ENCODE peak calls at places on chromosomes 12 and 14, in ten cellular contexts. J is progenitor cell of endocrine pancreas, A is tibial nerve, D is A673, Q is endodermal cell, X is GM13976, S is PC-9, E is SK-N-SH, L is breast epithelium, G is WTC11. H is an unnamed sample.

GRCh38 chr14:52012635-52013034 is 23.3 kb downstream of the RTRAF start:
- DNase-seq in G (no peak), Q (no peak), X (no peak), L (no peak), D (no peak), S (no peak), J (no peak), A (no peak), E (no peak), H (no peak)

GRCh38 chr12:97283297-97283696 is 179.3 kb upstream of the RMST start:
- DNase-seq in J (no peak), E (peak), S (no peak), Q (peak), A (no peak), G (peak), L (no peak), D (peak), X (no peak), H (no peak)

GRCh38 chr14:23386999-23387398 is 10.2 kb downstream of the CMTM5 start:
- DNase-seq in S (no peak), Q (no peak), E (no peak), A (no peak), G (no peak), D (no peak), J (no peak), X (no peak), L (no peak), H (no peak)

GRCh38 chr14:69432364-69432763 is 33.9 kb downstream of the SLC39A9 start:
- DNase-seq in A (no peak), S (no peak), E (no peak), G (no peak), J (no peak), Q (no peak), L (no peak), D (no peak), X (no peak), H (no peak)

GRCh38 chr12:117980621-117981020 is 11.8 kb upstream of the KSR2 start:
- DNase-seq in A (no peak), Q (no peak), D (peak), L (no peak), J (no peak), E (no peak), S (no peak), G (no peak), X (no peak), H (no peak)

GRCh38 chr12:62860501-62861156 is 74.3 kb downstream of the PPM1H start:
- DNase-seq in E (no peak), S (no peak), G (no peak), D (no peak), L (no peak), A (no peak), Q (no peak), X (no peak), J (no peak), H (no peak)

GRCh38 chr14:52350445-52350844 is 36.3 kb downstream of the PTGER2 start:
- DNase-seq in A (no peak), S (no peak), D (no peak), G (no peak), L (no peak), X (no peak), E (no peak), J (no peak), Q (no peak), H (no peak)

GRCh38 chr12:58314610-58315009 is 373.2 kb downstream of the ATP23 start:
- DNase-seq in A (no peak), G (no peak), X (no peak), L (no peak), E (no peak), J (no peak), Q (no peak), S (no peak), D (no peak), H (no peak)

GRCh38 chr12:21296751-21297406 is 37.8 kb downstream of the SLCO1A2 start:
- DNase-seq in A (no peak), L (no peak), E (peak), D (peak), Q (no peak), S (no peak), J (no peak), X (peak), G (no peak), H (peak)

GRCh38 chr14:105088812-105089745 is 23.8 kb upstream of the GPR132 start:
- DNase-seq in Q (no peak), X (peak), G (no peak), J (no peak), A (no peak), E (no peak), D (no peak), S (no peak), L (peak), H (no peak)

GRCh38 chr14:32430326-32430725 is 101.2 kb downstream of the AKAP6 start:
- DNase-seq in E (no peak), X (no peak), Q (no peak), L (no peak), G (no peak), A (no peak), J (no peak), D (no peak), S (no peak), H (no peak)

GRCh38 chr12:65163755-65164154 is 5.6 kb upstream of the LEMD3 start:
- DNase-seq in A (no peak), S (no peak), D (no peak), E (no peak), G (no peak), X (peak), Q (no peak), L (no peak), J (no peak), H (no peak)

GRCh38 chr12:2737656-2738241 is 57.0 kb upstream of the FKBP4 start:
- DNase-seq in G (no peak), L (no peak), D (no peak), J (no peak), A (no peak), S (no peak), Q (no peak), X (no peak), E (no peak), H (no peak)

GRCh38 chr12:132482771-132483170 is 7.2 kb upstream of the FBRSL1 start:
- DNase-seq in Q (no peak), D (no peak), G (no peak), J (no peak), L (no peak), S (no peak), X (no peak), E (no peak), A (no peak), H (no peak)

GRCh38 chr12:132329036-132329738 is at the start of gene GALNT9:
- DNase-seq in G (peak), X (no peak), J (peak), D (peak), E (no peak), S (no peak), A (no peak), Q (peak), L (no peak), H (no peak)

GRCh38 chr14:104889374-104889755 is 24.3 kb downstream of the CEP170B start:
- DNase-seq in X (no peak), J (no peak), E (no peak), S (no peak), L (peak), D (no peak), G (no peak), Q (peak), A (no peak), H (no peak)

GRCh38 chr14:73227812-73228781 is 9.2 kb upstream of the PAPLN start:
- DNase-seq in Q (no peak), J (no peak), X (no peak), E (peak), L (no peak), G (peak), A (no peak), D (peak), S (peak), H (no peak)

GRCh38 chr12:108190529-108190928 is 61.4 kb downstream of the WSCD2 start:
- DNase-seq in D (no peak), E (no peak), G (no peak), S (no peak), A (no peak), X (no peak), Q (no peak), J (no peak), L (no peak), H (no peak)

GRCh38 chr14:33799705-33800269 is 151.1 kb downstream of the EGLN3 start:
- DNase-seq in D (no peak), A (no peak), E (no peak), J (no peak), S (no peak), Q (no peak), G (peak), X (no peak), L (no peak), H (no peak)

GRCh38 chr12:68636268-68636667 is 25.6 kb downstream of the RAP1B start:
- DNase-seq in G (no peak), J (no peak), Q (no peak), A (no peak), D (no peak), L (no peak), E (no peak), S (peak), X (no peak), H (no peak)

GRCh38 chr14:63480599-63480998 is 62.6 kb downstream of the PPP2R5E start:
- DNase-seq in X (no peak), L (no peak), A (no peak), S (no peak), E (no peak), G (no peak), J (no peak), D (no peak), Q (no peak), H (no peak)

GRCh38 chr12:49789992-49790391 is 38.2 kb downstream of the NCKAP5L start:
- DNase-seq in L (no peak), J (no peak), A (no peak), S (no peak), X (no peak), D (no peak), E (no peak), Q (peak), G (peak), H (no peak)

GRCh38 chr12:71183018-71183417 is 25.2 kb upstream of the TSPAN8 start:
- DNase-seq in L (no peak), Q (no peak), G (no peak), J (no peak), S (peak), X (no peak), E (no peak), D (no peak), A (no peak), H (no peak)

GRCh38 chr14:32472512-32473472 is 143.7 kb downstream of the AKAP6 start:
- DNase-seq in X (no peak), G (no peak), E (no peak), A (no peak), J (no peak), Q (peak), L (no peak), D (peak), S (peak), H (no peak)

GRCh38 chr14:61233436-61233956 is 47.6 kb downstream of the TMEM30B start:
- DNase-seq in X (no peak), D (peak), Q (no peak), J (no peak), L (no peak), E (no peak), S (no peak), A (no peak), G (no peak), H (no peak)

GRCh38 chr12:11621797-11622423 is 27.6 kb upstream of the ETV6 start:
- DNase-seq in D (peak), J (no peak), Q (peak), S (no peak), X (no peak), G (no peak), E (no peak), A (no peak), L (no peak), H (no peak)

GRCh38 chr12:46560874-46561273 is 188.3 kb upstream of the SLC38A2 start:
- DNase-seq in S (no peak), D (no peak), E (no peak), A (no peak), X (no peak), L (no peak), J (no peak), Q (no peak), G (no peak), H (no peak)

GRCh38 chr12:107144990-107145389 is 51.6 kb upstream of the CRY1 start:
- DNase-seq in X (no peak), S (no peak), A (no peak), Q (no peak), L (no peak), E (no peak), D (peak), J (no peak), G (no peak), H (no peak)

GRCh38 chr12:56198836-56199235 is 9.6 kb upstream of the SMARCC2 start:
- DNase-seq in E (no peak), Q (no peak), A (no peak), L (no peak), X (no peak), J (no peak), G (no peak), D (no peak), S (no peak), H (no peak)

GRCh38 chr12:49121047-49121696 is 10.0 kb downstream of the TUBA1B start:
- DNase-seq in X (peak), A (no peak), S (no peak), Q (peak), D (peak), E (peak), L (no peak), J (no peak), G (peak), H (no peak)

GRCh38 chr12:101857043-101857558 is 20.3 kb upstream of the DRAM1 start:
- DNase-seq in Q (no peak), D (peak), S (no peak), J (no peak), G (no peak), X (no peak), E (no peak), A (no peak), L (no peak), H (no peak)
- TF ChIP-seq CTCF in Q (no peak), D (no peak), S (no peak), J (no peak), G (no peak), X (no peak), E (no peak), A (no peak), L (no peak), H (no peak)

DNA sequence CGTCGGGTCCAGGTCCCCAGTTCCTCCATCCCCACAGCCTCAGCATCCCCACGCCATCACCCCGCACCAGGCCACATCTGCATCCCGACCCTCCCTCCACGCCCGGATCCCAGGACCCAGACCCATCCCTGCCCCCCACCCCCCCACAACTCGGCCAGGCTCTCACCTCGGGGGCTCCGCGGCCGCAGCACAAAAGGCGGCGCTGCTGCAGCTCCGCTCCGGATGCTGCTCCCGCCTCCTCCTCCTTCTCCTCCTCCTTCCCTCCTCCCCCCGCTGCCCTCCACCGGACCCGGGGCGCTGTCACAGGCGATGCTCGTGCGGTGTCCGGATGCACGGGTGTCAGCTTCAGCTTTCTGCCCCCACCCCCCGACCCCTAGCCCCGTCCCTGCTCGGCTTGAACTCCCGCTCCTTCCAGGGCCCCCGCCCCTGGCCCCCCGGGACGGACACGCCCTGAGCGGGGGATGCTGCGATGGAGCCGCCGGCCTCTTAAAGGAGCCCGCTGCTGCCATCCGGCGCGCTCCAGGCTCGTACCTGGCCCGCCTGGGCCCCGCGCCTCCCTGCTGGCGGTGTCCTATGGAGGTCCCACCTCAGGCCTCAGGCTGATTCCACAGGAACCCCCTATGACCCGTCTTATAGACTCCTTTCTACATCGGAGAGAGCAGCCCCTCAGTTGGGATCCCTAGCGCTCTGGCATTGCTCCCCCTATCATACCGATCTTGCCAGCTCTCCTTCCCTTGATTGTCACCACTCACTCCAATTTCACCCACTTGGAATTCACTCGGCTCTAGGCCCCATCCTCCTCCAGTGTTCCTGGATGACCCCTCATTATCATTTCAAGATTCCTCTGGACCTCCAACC is at the start of gene MAP3K12:
- DNase-seq in Q (peak), G (peak), A (peak), L (no peak), X (peak), J (no peak), D (peak), E (peak), S (peak), H (peak)
- TF ChIP-seq CTCF in Q (no peak), G (no peak), A (no peak), L (no peak), X (peak), J (no peak), D (no peak), E (no peak), S (peak), H (peak)

GRCh38 chr14:95218472-95219193 is 61.3 kb upstream of the DICER1 start:
- DNase-seq in X (no peak), L (no peak), J (no peak), G (no peak), D (no peak), A (no peak), S (no peak), Q (peak), E (no peak), H (no peak)
- TF ChIP-seq CTCF in X (no peak), L (no peak), J (no peak), G (no peak), D (no peak), A (no peak), S (no peak), Q (no peak), E (no peak), H (no peak)

GRCh38 chr14:71748196-71748595 is 184.0 kb upstream of the RGS6 start:
- DNase-seq in S (no peak), E (no peak), Q (no peak), L (no peak), J (no peak), A (no peak), X (no peak), D (no peak), G (no peak), H (no peak)
- TF ChIP-seq CTCF in S (no peak), E (no peak), Q (no peak), L (no peak), J (no peak), A (no peak), X (no peak), D (no peak), G (no peak), H (no peak)

H was measured in GM13977.